ENCODE peak calls at places on chromosomes 12 and 14, in four cellular contexts. E, Q, T and L are unnamed samples.

GRCh38 chr14:72600551-72601330 is 293.2 kb downstream of the DPF3 start:
- DNase-seq in E (no peak), Q (no peak), T (no peak), L (no peak)

GRCh38 chr12:7060353-7060954 is at the start of gene C1S:
- DNase-seq in E (peak), Q (no peak), T (peak), L (peak)

GRCh38 chr14:61454545-61454944 is 133.2 kb downstream of the PRKCH start:
- DNase-seq in E (no peak), Q (peak), T (no peak), L (no peak)

GRCh38 chr14:28751467-28752058 is 15.0 kb upstream of the FOXG1 start:
- DNase-seq in E (peak), Q (peak), T (peak), L (peak)

GRCh38 chr12:122855985-122856831 is 21.0 kb downstream of the HIP1R start:
- DNase-seq in E (no peak), Q (no peak), T (no peak), L (no peak)

GRCh38 chr14:79510659-79511058 is 700.6 kb downstream of the DIO2 start:
- DNase-seq in E (no peak), Q (no peak), T (no peak), L (peak)

GRCh38 chr14:60621386-60621785 is 27.9 kb downstream of the SIX1 start:
- DNase-seq in E (no peak), Q (no peak), T (no peak), L (no peak)

GRCh38 chr14:64279719-64280668 is 14.2 kb downstream of the ESR2 start:
- DNase-seq in E (peak), Q (no peak), T (no peak), L (no peak)

GRCh38 chr12:114479831-114480230 is 73.9 kb upstream of the TBX5 start:
- DNase-seq in E (no peak), Q (no peak), T (no peak), L (no peak)

GRCh38 chr12:51911788-51912711 is 4.7 kb downstream of the ACVRL1 start:
- DNase-seq in E (no peak), Q (no peak), T (no peak), L (no peak)

GRCh38 chr12:80937391-80938238 is at the start of gene LIN7A:
- DNase-seq in E (peak), Q (peak), T (no peak), L (peak)

GRCh38 chr12:63294327-63294632 is 143.3 kb upstream of the AVPR1A start:
- DNase-seq in E (peak), Q (no peak), T (peak), L (peak)